ENCODE peak calls at places on chromosomes 13 and 19, in four cellular contexts. I is neuronal stem cell, G is stomach, Z is upper lobe of left lung. O is an unnamed sample. For H3K36me3 and H3K4me1, the result is how much of the 10 kb centered on the place peaks cover.

GRCh38 chr19:51702103-51702753 is 9.1 kb downstream of the SPACA6 start:
- DNase-seq in I (no peak), G (peak), Z (peak), O (peak)

GRCh38 chr13:37132211-37132610 is 26.7 kb upstream of the CSNK1A1L start:
- DNase-seq in I (no peak), G (no peak), Z (no peak), O (no peak)

GRCh38 chr13:40115456-40115855 is 460.0 kb downstream of the COG6 start:
- DNase-seq in I (no peak), G (no peak), Z (no peak), O (no peak)

GRCh38 chr13:111540486-111540885 is 220.0 kb downstream of the TEX29 start:
- DNase-seq in I (no peak), G (no peak), Z (no peak), O (no peak)

GRCh38 chr19:10317045-10317856 is 1.4 kb upstream of the FDX2 start:
- DNase-seq in I (no peak), G (no peak), Z (no peak), O (no peak)

GRCh38 chr13:27965740-27966640 is 3.1 kb downstream of the CDX2 start:
- DNase-seq in I (no peak), G (peak), Z (no peak), O (no peak)

GRCh38 chr19:48551437-48552302 is at the start of gene SULT2B1:
- DNase-seq in I (no peak), G (peak), Z (peak), O (peak)

GRCh38 chr13:43054803-43055802 is 31.7 kb downstream of the DNAJC15 start:
- DNase-seq in I (peak), G (no peak), Z (no peak), O (peak)

GRCh38 chr13:69857188-69857821 is 250.3 kb upstream of the ATXN8OS start:
- DNase-seq in I (peak), G (no peak), Z (no peak), O (no peak)

GRCh38 chr13:111319998-111320911 is at the start of gene TEX29:
- DNase-seq in I (no peak), G (no peak), Z (no peak), O (no peak)

GRCh38 chr13:95254341-95254740 is 46.9 kb downstream of the ABCC4 start:
- DNase-seq in I (no peak), G (no peak), Z (no peak), O (no peak)

GRCh38 chr13:23007430-23007829 is 173.3 kb upstream of the SGCG start:
- DNase-seq in I (no peak), G (no peak), Z (no peak), O (no peak)

GRCh38 chr19:32018014-32018413 is 327.4 kb upstream of the ZNF507 start:
- DNase-seq in I (no peak), G (no peak), Z (no peak), O (no peak)

GRCh38 chr13:95741584-95742563 is 64.9 kb downstream of the DNAJC3 start:
- DNase-seq in I (no peak), G (no peak), Z (no peak), O (no peak)

GRCh38 chr13:44300895-44301638 is 72.6 kb upstream of the SERP2 start:
- DNase-seq in I (no peak), G (peak), Z (peak), O (no peak)

GRCh38 chr19:44582581-44583265 is 30.6 kb upstream of the IGSF23 start:
- DNase-seq in I (no peak), G (no peak), Z (peak), O (peak)

GRCh38 chr19:41744850-41745249 is 10.5 kb upstream of the CEACAM6 start:
- DNase-seq in I (no peak), G (no peak), Z (no peak), O (peak)

GRCh38 chr13:65656740-65657329 is 1573.3 kb downstream of the PCDH9 start:
- DNase-seq in I (no peak), G (no peak), Z (no peak), O (no peak)

GRCh38 chr13:32210081-32210480 is 105.1 kb downstream of the ZAR1L start:
- DNase-seq in I (no peak), G (no peak), Z (no peak), O (no peak)

DNA sequence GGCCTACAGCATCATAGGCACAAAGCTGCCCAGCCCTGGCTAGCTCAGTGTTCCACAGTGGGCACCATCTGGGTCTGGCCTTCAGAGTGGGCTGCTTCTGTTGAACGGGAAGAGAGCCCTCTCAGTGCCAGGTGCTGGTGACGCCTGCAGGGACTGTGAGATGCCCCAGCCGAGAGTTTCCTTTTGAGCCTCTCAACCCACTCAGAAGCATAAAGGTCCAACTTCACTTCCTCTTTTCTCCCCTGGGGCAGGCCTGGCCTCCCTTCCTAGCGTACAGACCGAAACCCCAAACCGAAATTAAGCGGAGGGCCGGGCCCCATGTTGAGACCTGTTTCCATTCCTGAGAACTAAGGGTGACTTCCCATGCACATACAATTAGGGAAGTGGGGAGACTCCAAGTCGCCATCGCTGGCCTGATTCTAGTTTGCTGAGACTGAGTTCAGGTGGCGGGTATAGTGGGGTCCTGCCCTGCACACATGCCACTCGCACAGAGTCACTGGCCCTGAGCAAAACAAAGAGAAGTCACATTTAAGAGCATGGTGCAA is 6.9 kb downstream of the RAB8A start:
- DNase-seq in I (no peak), G (peak), Z (peak), O (peak)
- H3K36me3 ChIP-seq in I (half or more), G (half or more), Z (half or more), O (under half)

DNA sequence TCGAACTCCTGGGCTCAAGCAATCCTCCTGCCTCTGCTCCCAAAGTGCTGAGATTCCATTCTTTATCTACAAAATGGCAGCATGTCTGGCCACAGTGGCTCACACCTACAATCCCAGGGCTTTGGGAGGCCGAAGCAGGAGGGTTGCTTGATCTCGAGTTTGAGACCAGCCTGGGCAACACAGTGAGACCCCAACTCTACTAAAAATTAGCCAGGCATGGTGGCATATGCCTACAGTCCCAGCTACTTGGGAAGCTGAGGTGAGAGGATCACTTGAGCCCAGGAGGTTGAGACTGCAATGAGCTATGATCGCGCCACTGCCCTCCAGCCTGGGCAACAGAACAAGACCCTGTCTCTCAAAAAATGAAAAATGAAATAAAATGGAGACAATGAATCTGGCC is 6.1 kb downstream of the NAPA start:
- DNase-seq in I (no peak), G (no peak), Z (no peak), O (no peak)
- H3K4me1 ChIP-seq in I (under half), G (half or more), Z (half or more), O (under half)

GRCh38 chr13:98988277-98988676 is 10.4 kb upstream of the DOCK9 start:
- DNase-seq in I (no peak), G (no peak), Z (no peak), O (no peak)
- H3K36me3 ChIP-seq in I (under half), G (under half), Z (under half), O (under half)

GRCh38 chr19:47511681-47512080 is 3.2 kb downstream of the NAPA start:
- DNase-seq in I (no peak), G (no peak), Z (no peak), O (no peak)

GRCh38 chr19:47510516-47511127 is 4.2 kb downstream of the NAPA start:
- DNase-seq in I (no peak), G (no peak), Z (no peak), O (no peak)

GRCh38 chr19:47509973-47510372 is 4.9 kb downstream of the NAPA start:
- DNase-seq in I (no peak), G (peak), Z (no peak), O (no peak)

GRCh38 chr19:47512183-47512947 is 2.5 kb downstream of the NAPA start:
- DNase-seq in I (no peak), G (peak), Z (peak), O (peak)

GRCh38 chr19:47511128-47511517 is 3.7 kb downstream of the NAPA start:
- DNase-seq in I (no peak), G (peak), Z (peak), O (no peak)
- H3K4me1 ChIP-seq in I (under half), G (half or more), Z (half or more), O (under half)

GRCh38 chr13:30647824-30648521 is 30.3 kb downstream of the USPL1 start:
- DNase-seq in I (no peak), G (no peak), Z (no peak), O (no peak)
- H3K36me3 ChIP-seq in I (half or more), G (half or more), Z (under half), O (under half)

DNA sequence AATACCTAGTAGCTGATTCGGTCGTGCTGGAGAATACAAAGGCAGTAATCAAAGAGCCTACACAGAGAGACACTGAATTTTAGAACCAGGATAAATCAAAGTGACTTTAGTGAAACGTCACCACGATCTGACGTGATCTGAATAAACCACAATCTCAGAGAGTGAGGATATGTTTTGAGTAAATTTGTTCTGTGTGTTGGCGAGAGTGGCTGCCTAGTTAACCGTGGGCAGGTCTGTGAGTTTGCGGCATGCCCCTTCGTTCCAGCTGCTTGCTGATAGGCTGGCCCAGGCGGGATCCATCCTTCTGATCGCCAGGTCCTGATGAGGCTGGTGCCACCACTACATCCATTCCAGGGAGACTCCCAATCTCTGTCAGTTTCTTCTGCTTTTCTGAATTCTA is 40.4 kb downstream of the LRCH1 start:
- DNase-seq in I (no peak), G (no peak), Z (no peak), O (no peak)
- H3K4me1 ChIP-seq in I (under half), G (half or more), Z (half or more), O (under half)

GRCh38 chr19:5131866-5132561 is 163.1 kb downstream of the KDM4B start:
- DNase-seq in I (peak), G (no peak), Z (no peak), O (no peak)

GRCh38 chr19:5129691-5130090 is 160.8 kb downstream of the KDM4B start:
- DNase-seq in I (no peak), G (no peak), Z (no peak), O (no peak)

GRCh38 chr19:5128932-5129389 is 160.0 kb downstream of the KDM4B start:
- DNase-seq in I (no peak), G (peak), Z (no peak), O (no peak)

GRCh38 chr19:5131031-5131865 is 162.3 kb downstream of the KDM4B start:
- DNase-seq in I (no peak), G (no peak), Z (no peak), O (no peak)

GRCh38 chr19:5130371-5131030 is 161.6 kb downstream of the KDM4B start:
- DNase-seq in I (no peak), G (no peak), Z (no peak), O (peak)
- H3K36me3 ChIP-seq in I (under half), G (half or more), Z (half or more), O (under half)

O was measured in mucosa of descending colon.